ENCODE peak calls at places on chromosomes 4 and X, in six cellular contexts. T is astrocyte of the spinal cord, E is glomerular endothelial cell, X is astrocyte of the cerebellum, N is heart right ventricle, F is stomach. R is an unnamed sample.

GRCh38 chr4:152392079-152392478 is 143.8 kb downstream of the FBXW7 start:
- DNase-seq in T (no peak), E (no peak), F (no peak), N (no peak), X (no peak), R (no peak)

GRCh38 chr4:138055890-138056289 is 186.3 kb downstream of the SLC7A11 start:
- DNase-seq in F (no peak), T (no peak), N (no peak), E (no peak), X (no peak), R (no peak)

GRCh38 chr4:38385286-38386010 is 278.6 kb upstream of the KLF3 start:
- DNase-seq in N (no peak), E (no peak), X (no peak), T (no peak), F (no peak), R (no peak)

GRCh38 chr4:7462509-7462971 is 27.8 kb upstream of the PSAPL1 start:
- DNase-seq in X (no peak), N (peak), T (no peak), E (no peak), F (peak), R (no peak)

GRCh38 chr4:176193898-176194297 is 1.5 kb downstream of the SPATA4 start:
- DNase-seq in F (no peak), T (peak), E (no peak), X (no peak), N (no peak), R (no peak)

GRCh38 chr4:111268769-111269414 is 646.0 kb upstream of the PITX2 start:
- DNase-seq in T (peak), F (no peak), E (no peak), X (peak), N (no peak), R (no peak)

GRCh38 chr4:52824603-52825310 is 37.4 kb upstream of the RASL11B start:
- DNase-seq in E (no peak), T (no peak), N (peak), X (peak), F (peak), R (no peak)

GRCh38 chrX:39728025-39728424 is 369.7 kb downstream of the BCOR start:
- DNase-seq in T (no peak), N (no peak), X (no peak), E (no peak), F (no peak), R (no peak)

GRCh38 chrX:120793098-120793497 is 82.6 kb downstream of the CT47B1 start:
- DNase-seq in F (no peak), T (no peak), N (no peak), E (no peak), X (no peak), R (no peak)

GRCh38 chr4:48931459-48931858 is 24.9 kb upstream of the OCIAD2 start:
- DNase-seq in F (no peak), T (no peak), X (no peak), E (no peak), N (no peak), R (no peak)

GRCh38 chrX:47226071-47226470 is 6.7 kb upstream of the USP11 start:
- DNase-seq in F (no peak), X (no peak), N (no peak), E (no peak), T (no peak), R (no peak)

GRCh38 chr4:182756161-182756690 is 161.0 kb downstream of the DCTD start:
- DNase-seq in N (no peak), F (no peak), X (no peak), E (no peak), T (no peak), R (no peak)

GRCh38 chr4:100945789-100946188 is 401.5 kb downstream of the PPP3CA start:
- DNase-seq in F (no peak), N (no peak), X (no peak), T (no peak), E (no peak), R (no peak)

GRCh38 chr4:11791808-11792207 is 363.1 kb upstream of the HS3ST1 start:
- DNase-seq in T (no peak), N (no peak), F (no peak), X (no peak), E (no peak), R (no peak)

GRCh38 chr4:67746797-67747495 is 7.2 kb downstream of the GNRHR start:
- DNase-seq in X (peak), F (no peak), T (peak), E (no peak), N (no peak), R (no peak)

GRCh38 chr4:3193531-3194203 is 55.3 kb upstream of the MSANTD1 start:
- DNase-seq in X (peak), T (peak), E (peak), N (no peak), F (no peak), R (no peak)

GRCh38 chr4:163447481-163447880 is 26.1 kb downstream of the TKTL2 start:
- DNase-seq in E (no peak), X (no peak), N (no peak), T (no peak), F (no peak), R (no peak)

GRCh38 chr4:158945529-158946108 is 157.3 kb upstream of the RAPGEF2 start:
- DNase-seq in T (no peak), F (no peak), E (no peak), X (no peak), N (no peak), R (no peak)